ENCODE peak calls at places on chromosomes 6 and 20, in four cellular contexts. T is testis, M is adrenal gland, V is GM23338. G is an unnamed sample.

GRCh38 chr20:62489186-62489939 is 13.6 kb upstream of the GATA5 start:
- DNase-seq in M (peak; percentile 78), V (no peak), T (no peak), G (no peak)

GRCh38 chr6:139064981-139065665 is 36.6 kb downstream of the ABRACL start:
- DNase-seq in T (no peak), V (no peak), M (no peak), G (no peak)

GRCh38 chr20:51346686-51347485 is 195.6 kb downstream of the NFATC2 start:
- DNase-seq in M (no peak), V (no peak), T (no peak), G (no peak)

GRCh38 chr20:4898845-4899244 is 102.5 kb downstream of the SLC23A2 start:
- DNase-seq in V (no peak), M (peak; percentile 65), T (no peak), G (no peak)

GRCh38 chr20:10681466-10681865 is 7.7 kb upstream of the JAG1 start:
- DNase-seq in T (no peak), M (no peak), V (no peak), G (no peak)

GRCh38 chr20:54172532-54172855 is 1.3 kb downstream of the CYP24A1 start:
- DNase-seq in V (no peak), M (no peak), T (no peak), G (no peak)

GRCh38 chr20:4026093-4026601 is 10.8 kb upstream of the RNF24 start:
- DNase-seq in T (no peak), V (peak; percentile 62), M (no peak), G (peak; percentile 88)

GRCh38 chr6:163750436-163751031 is 336.0 kb downstream of the QKI start:
- DNase-seq in T (no peak), V (no peak), M (no peak), G (no peak)

GRCh38 chr6:41072836-41073202 is at the start of gene NFYA:
- DNase-seq in V (peak; percentile 99), M (no peak), T (no peak), G (no peak)

GRCh38 chr20:31751126-31751525 is 12.0 kb downstream of the TPX2 start:
- DNase-seq in T (no peak), V (no peak), M (no peak), G (no peak)

GRCh38 chr6:147212618-147213017 is 8.4 kb downstream of the STXBP5 start:
- DNase-seq in M (no peak), T (no peak), V (no peak), G (no peak)

DNA sequence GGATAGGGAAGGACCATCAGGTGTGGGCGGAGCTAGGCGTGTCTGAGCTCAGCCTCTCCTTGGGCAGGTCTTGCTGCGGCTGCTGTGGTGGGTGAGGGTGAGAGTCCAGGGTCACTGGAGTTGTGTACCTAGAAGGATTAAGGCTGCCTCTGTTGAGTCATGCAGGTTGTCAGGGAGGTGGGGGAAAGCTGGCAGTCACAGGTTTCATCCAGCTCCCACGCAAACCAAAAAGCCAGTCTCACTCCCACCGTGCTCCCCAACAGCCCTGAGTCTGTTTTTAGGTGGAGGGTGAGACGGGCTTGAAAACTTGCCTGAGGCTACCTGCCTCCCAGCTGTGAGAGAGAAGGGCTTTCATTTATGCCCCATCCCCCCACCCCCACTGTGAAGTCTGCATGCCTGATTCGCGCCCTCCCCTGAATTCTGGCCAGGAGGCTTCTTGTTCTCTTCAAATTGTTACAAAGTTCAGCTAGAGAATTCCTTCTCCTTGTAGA is 161.5 kb downstream of the MYLK4 start:
- DNase-seq in T (no peak), V (peak; percentile 36), M (no peak), G (no peak)
- H3K27ac ChIP-seq in T (no peak overlapping the region), V (no peak overlapping the region), M (no peak overlapping the region), G (no peak overlapping the region)

GRCh38 chr6:20128018-20128417 is 84.3 kb downstream of the MBOAT1 start:
- DNase-seq in T (no peak), M (no peak), V (no peak), G (no peak)
- H3K27ac ChIP-seq in T (no peak overlapping the region), M (no peak overlapping the region), V (no peak overlapping the region), G (no peak overlapping the region)

GRCh38 chr6:54194067-54194466 is 82.8 kb downstream of the MLIP start:
- DNase-seq in V (peak; percentile 23), T (no peak), M (no peak), G (no peak)
- H3K27ac ChIP-seq in V (no peak overlapping the region), T (no peak overlapping the region), M (no peak overlapping the region), G (no peak overlapping the region)

DNA sequence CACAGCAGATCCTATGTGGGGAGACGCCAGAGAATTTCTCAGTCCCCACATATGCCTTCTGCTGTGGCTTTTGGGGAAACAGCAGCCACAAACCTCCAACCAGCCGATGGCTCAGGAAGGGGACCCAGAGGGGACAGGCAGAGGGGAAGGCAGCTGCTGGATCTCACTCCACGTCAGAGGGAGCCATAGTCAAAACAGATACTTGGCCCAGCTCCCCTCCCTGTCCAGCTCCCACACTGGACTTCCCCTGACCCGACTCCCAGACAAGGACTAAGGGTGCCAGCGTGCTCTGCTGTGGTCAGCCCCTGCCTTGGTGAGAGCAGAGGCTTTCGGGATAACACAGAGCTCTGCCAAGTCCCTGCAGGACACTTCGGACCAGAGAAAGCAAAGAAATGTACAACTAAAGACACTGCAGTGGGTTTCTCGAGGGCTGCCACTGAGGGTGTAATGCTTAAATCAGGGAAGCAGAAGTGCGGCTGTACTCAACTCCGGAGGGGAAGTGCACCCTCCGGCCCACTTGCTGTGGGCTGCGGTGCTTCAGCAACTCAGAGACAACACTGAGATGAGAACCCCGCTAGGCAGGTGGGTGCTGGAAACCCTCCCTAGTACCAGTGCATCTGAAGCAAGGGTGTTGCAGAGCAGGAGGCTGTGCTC is 47.2 kb downstream of the RRBP1 start:
- DNase-seq in V (no peak), M (peak; percentile 76), T (peak; percentile 84), G (no peak)
- H3K27ac ChIP-seq in V (no peak overlapping the region), M (peak overlapping the region; percentile 26), T (peak overlapping the region; percentile 71), G (no peak overlapping the region)

DNA sequence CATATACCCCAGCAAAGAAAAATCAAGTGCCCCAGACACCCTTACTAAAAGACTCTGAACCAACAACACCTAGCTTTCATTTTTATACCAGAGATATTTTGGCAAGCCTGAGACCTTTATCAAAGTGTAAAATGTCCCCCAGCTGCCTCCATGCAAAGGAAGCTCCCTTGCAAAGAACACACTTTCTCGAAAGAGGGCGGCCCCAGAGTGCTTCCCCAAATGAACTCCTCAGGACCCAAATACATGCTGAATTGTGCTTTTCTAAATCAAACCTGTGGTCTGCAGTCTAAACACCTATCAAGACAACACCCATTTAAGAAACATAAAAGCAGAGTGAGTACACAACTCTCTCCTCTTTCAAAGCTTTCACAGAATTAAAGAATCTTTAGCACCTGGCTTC is 485 bp downstream of the IPCEF1 start:
- DNase-seq in M (no peak), T (no peak), V (no peak), G (no peak)
- H3K27ac ChIP-seq in M (no peak overlapping the region), T (no peak overlapping the region), V (no peak overlapping the region), G (no peak overlapping the region)

GRCh38 chr20:43941476-43942212 is 27.0 kb downstream of the TOX2 start:
- DNase-seq in M (no peak), V (no peak), T (no peak), G (no peak)

GRCh38 chr20:43942213-43942590 is 27.6 kb downstream of the TOX2 start:
- DNase-seq in V (no peak), M (no peak), T (no peak), G (no peak)

GRCh38 chr20:43938932-43939761 is 24.5 kb downstream of the TOX2 start:
- DNase-seq in T (peak; percentile 51), V (no peak), M (peak; percentile 86), G (no peak)

GRCh38 chr20:43939762-43940121 is 25.1 kb downstream of the TOX2 start:
- DNase-seq in V (no peak), T (no peak), M (no peak), G (no peak)

GRCh38 chr20:43940518-43941225 is 26.0 kb downstream of the TOX2 start:
- DNase-seq in T (no peak), M (no peak), V (no peak), G (no peak)
- H3K27ac ChIP-seq in T (no peak overlapping the region), M (no peak overlapping the region), V (no peak overlapping the region), G (no peak overlapping the region)